ENCODE peak calls at places on chromosomes 12 and 14, in eight cellular contexts. C is right atrium auricular region, U is astrocyte of the cerebellum, P is lower lobe of right lung, J is GM23248, O is heart right ventricle, V is endothelial cell of umbilical vein, A is PC-9. H is an unnamed sample.

GRCh38 chr12:104573-105081 is 38.1 kb downstream of the IQSEC3 start:
- DNase-seq in C (no peak), U (no peak), P (no peak), J (peak; percentile 14), O (no peak), V (no peak), A (no peak), H (no peak)

GRCh38 chr12:48794870-48795269 is 6.0 kb upstream of the ADCY6 start:
- DNase-seq in C (no peak), U (no peak), P (no peak), J (peak; percentile 56), O (no peak), V (no peak), A (peak; percentile 52), H (no peak)

GRCh38 chr14:80491131-80491530 is 279.8 kb upstream of the DIO2 start:
- DNase-seq in C (no peak), U (peak; percentile 83), P (no peak), J (peak; percentile 69), O (peak; percentile 57), V (peak; percentile 5), A (no peak), H (peak; percentile 46)

GRCh38 chr12:68557011-68557715 is 53.5 kb upstream of the RAP1B start:
- DNase-seq in C (no peak), U (peak; percentile 45), P (no peak), J (peak; percentile 90), O (no peak), V (peak; percentile 15), A (no peak), H (no peak)

GRCh38 chr14:91424813-91425719 is 7.4 kb upstream of the CCDC88C start:
- DNase-seq in C (no peak), U (no peak), P (no peak), J (no peak), O (no peak), V (no peak), A (no peak), H (no peak)

GRCh38 chr14:63770187-63770807 is 42.4 kb upstream of the SGPP1 start:
- DNase-seq in C (no peak), U (peak; percentile 57), P (no peak), J (peak; percentile 73), O (peak; percentile 42), V (peak; percentile 63), A (peak; percentile 36), H (peak; percentile 26)

GRCh38 chr12:121494093-121494787 is 86.6 kb downstream of the KDM2B start:
- DNase-seq in C (no peak), U (no peak), P (no peak), J (peak; percentile 46), O (peak; percentile 16), V (peak; percentile 31), A (peak; percentile 39), H (no peak)

GRCh38 chr12:45670339-45671065 is 59.0 kb upstream of the ARID2 start:
- DNase-seq in C (no peak), U (no peak), P (no peak), J (peak; percentile 20), O (no peak), V (no peak), A (no peak), H (no peak)

GRCh38 chr12:48875944-48876520 is 10.4 kb upstream of the RND1 start:
- DNase-seq in C (no peak), U (no peak), P (no peak), J (peak; percentile 40), O (no peak), V (no peak), A (no peak), H (no peak)

GRCh38 chr14:104723651-104724406 is at the start of gene ADSS1:
- DNase-seq in C (no peak), U (no peak), P (peak; percentile 83), J (peak; percentile 68), O (peak; percentile 81), V (peak; percentile 46), A (peak; percentile 58), H (peak; percentile 89)

GRCh38 chr14:100469632-100470522 is 117.3 kb downstream of the BEGAIN start:
- DNase-seq in C (peak; percentile 21), U (no peak), P (no peak), J (no peak), O (no peak), V (no peak), A (no peak), H (no peak)

GRCh38 chr12:29578070-29578469 is 80.6 kb upstream of the OVCH1 start:
- DNase-seq in C (no peak), U (no peak), P (no peak), J (no peak), O (no peak), V (peak; percentile 93), A (no peak), H (no peak)

GRCh38 chr12:124927325-124928094 is 13.1 kb upstream of the UBC start:
- DNase-seq in C (peak; percentile 98), U (peak; percentile 70), P (peak; percentile 89), J (peak; percentile 89), O (peak; percentile 93), V (peak; percentile 95), A (peak; percentile 93), H (peak; percentile 91)

GRCh38 chr12:32437095-32437515 is 37.7 kb downstream of the FGD4 start:
- DNase-seq in C (no peak), U (peak; percentile 75), P (no peak), J (peak; percentile 86), O (no peak), V (peak; percentile 81), A (peak; percentile 76), H (no peak)

GRCh38 chr12:120196363-120196762 is 1.8 kb upstream of the GCN1 start:
- DNase-seq in C (no peak), U (no peak), P (no peak), J (no peak), O (no peak), V (no peak), A (no peak), H (no peak)

GRCh38 chr12:120197542-120197887 is 3.0 kb upstream of the GCN1 start:
- DNase-seq in C (no peak), U (no peak), P (no peak), J (no peak), O (no peak), V (no peak), A (no peak), H (no peak)

GRCh38 chr12:120194534-120195395 is at the start of gene GCN1:
- DNase-seq in C (peak; percentile 79), U (peak; percentile 33), P (peak; percentile 89), J (peak; percentile 91), O (peak; percentile 82), V (peak; percentile 85), A (peak; percentile 90), H (peak; percentile 85)

GRCh38 chr12:120190985-120191480 is 3.5 kb downstream of the GCN1 start:
- DNase-seq in C (no peak), U (no peak), P (no peak), J (no peak), O (no peak), V (no peak), A (no peak), H (no peak)

DNA sequence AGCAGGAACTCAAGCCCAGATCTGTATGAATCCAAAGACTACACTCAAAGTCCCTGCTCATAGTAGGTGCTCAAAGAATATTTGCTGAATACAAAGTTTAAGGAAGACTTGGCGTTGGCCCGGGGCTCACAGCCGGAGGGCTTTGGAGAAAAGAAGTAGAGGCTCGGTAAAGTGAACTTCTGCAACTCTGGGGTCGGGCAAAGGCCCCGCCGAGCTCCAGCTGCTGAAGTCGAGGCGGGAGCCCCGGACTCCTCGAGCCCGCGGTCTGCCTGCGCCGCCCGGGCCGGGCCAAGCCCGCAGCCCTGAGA is 335 bp downstream of the GCN1 start:
- DNase-seq in C (no peak), U (no peak), P (no peak), J (no peak), O (no peak), V (peak; percentile 56), A (no peak), H (no peak)
- H3K4me3 ChIP-seq in C (peak overlapping the region; percentile 84), U (peak overlapping the region; percentile 77), P (peak overlapping the region; percentile 100), J (peak overlapping the region; percentile 83), O (peak overlapping the region; percentile 99), V (peak overlapping the region; percentile 67), A (peak overlapping the region; percentile 64), H (peak overlapping the region; percentile 92)

DNA sequence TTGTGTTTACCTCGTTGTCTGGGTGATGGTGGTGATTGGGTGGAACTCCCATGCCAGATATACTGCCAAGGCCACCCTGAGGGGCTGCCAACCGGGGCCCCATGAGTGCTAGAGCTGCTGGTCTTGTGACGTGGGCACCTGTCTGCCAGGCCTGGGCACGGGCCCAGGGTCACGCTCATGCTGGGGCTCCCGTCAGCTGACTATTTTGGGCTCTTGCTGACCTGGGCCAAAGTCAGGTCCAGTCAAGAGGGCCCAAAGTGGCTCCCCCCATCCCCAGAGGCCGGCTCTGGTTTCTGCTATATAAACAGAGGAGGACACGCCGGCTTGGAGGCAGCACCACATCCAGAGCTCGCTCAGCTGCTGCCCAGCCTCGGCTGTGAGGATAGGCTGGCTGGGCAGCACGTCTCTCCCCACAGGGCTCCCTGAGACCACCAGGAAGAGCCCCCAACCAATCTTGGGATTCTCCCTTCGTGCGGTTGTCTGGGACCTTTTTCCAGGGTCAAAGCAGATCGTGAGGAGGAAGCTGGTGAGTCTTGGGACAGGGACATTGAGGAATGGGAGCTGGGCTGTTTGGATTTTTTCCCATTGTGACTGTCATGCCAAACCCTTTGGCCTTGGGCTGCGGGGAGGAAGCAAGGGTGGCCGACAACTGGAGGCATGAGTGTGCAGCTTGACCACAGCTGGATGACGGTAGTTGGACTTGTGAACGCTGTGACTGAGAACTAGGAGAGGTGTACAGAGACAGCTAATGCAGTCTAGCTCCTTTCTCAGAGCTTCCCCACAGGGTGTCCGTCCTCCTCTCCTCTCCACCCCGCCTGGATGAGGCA is 7.6 kb upstream of the NR4A1 start:
- DNase-seq in C (no peak), U (no peak), P (no peak), J (peak; percentile 81), O (peak; percentile 87), V (no peak), A (no peak), H (peak; percentile 87)
- H3K4me3 ChIP-seq in C (peak overlapping the region; percentile 33), U (no peak overlapping the region), P (no peak overlapping the region), J (no peak overlapping the region), O (peak overlapping the region; percentile 64), V (no peak overlapping the region), A (no peak overlapping the region), H (peak overlapping the region; percentile 64)

GRCh38 chr12:8642775-8643174 is 19.9 kb downstream of the MFAP5 start:
- DNase-seq in C (no peak), U (no peak), P (no peak), J (no peak), O (no peak), V (no peak), A (no peak), H (no peak)

GRCh38 chr12:8639936-8640335 is 22.7 kb downstream of the MFAP5 start:
- DNase-seq in C (peak; percentile 11), U (no peak), P (no peak), J (no peak), O (no peak), V (no peak), A (no peak), H (no peak)

GRCh38 chr12:8647968-8648367 is 14.7 kb downstream of the MFAP5 start:
- DNase-seq in C (peak; percentile 1), U (no peak), P (no peak), J (no peak), O (no peak), V (no peak), A (no peak), H (no peak)

GRCh38 chr12:8648598-8649205 is 13.9 kb downstream of the MFAP5 start:
- DNase-seq in C (no peak), U (no peak), P (no peak), J (no peak), O (no peak), V (no peak), A (no peak), H (no peak)

GRCh38 chr12:8644345-8645248 is 18.0 kb downstream of the MFAP5 start:
- DNase-seq in C (peak; percentile 2), U (no peak), P (no peak), J (peak; percentile 16), O (no peak), V (no peak), A (no peak), H (no peak)
- H3K4me3 ChIP-seq in C (no peak overlapping the region), U (no peak overlapping the region), P (no peak overlapping the region), J (no peak overlapping the region), O (no peak overlapping the region), V (no peak overlapping the region), A (no peak overlapping the region), H (no peak overlapping the region)

GRCh38 chr12:117360551-117361311 is 695 bp downstream of the NOS1 start:
- DNase-seq in C (no peak), U (no peak), P (no peak), J (no peak), O (no peak), V (no peak), A (no peak), H (no peak)
- H3K4me3 ChIP-seq in C (no peak overlapping the region), U (no peak overlapping the region), P (peak overlapping the region; percentile 40), J (no peak overlapping the region), O (peak overlapping the region; percentile 38), V (no peak overlapping the region), A (no peak overlapping the region), H (peak overlapping the region; percentile 4)

H was measured in heart left ventricle.